ENCODE peak calls at places on chromosome 11, in eight cellular contexts. X is fibroblast of pulmonary artery, Y is cardiac muscle cell, J is cardiac fibroblast, H is right atrium auricular region, M is neural progenitor cell, T is lower lobe of right lung, A is astrocyte of the spinal cord. R is an unnamed sample.

GRCh38 chr11:68525930-68526329 is 65.4 kb downstream of the PPP6R3 start:
- DNase-seq in X (peak), Y (no peak), J (peak), H (no peak), M (no peak), T (no peak), A (peak), R (no peak)

GRCh38 chr11:16820324-16821092 is 82.1 kb downstream of the C11orf58 start:
- DNase-seq in X (peak), Y (peak), J (peak), H (peak), M (peak), T (peak), A (peak), R (peak)

GRCh38 chr11:120239713-120240640 is at the start of gene POU2F3:
- DNase-seq in X (no peak), Y (peak), J (no peak), H (no peak), M (peak), T (peak), A (no peak), R (no peak)

GRCh38 chr11:127859941-127860354 is 727.4 kb downstream of the ETS1 start:
- DNase-seq in X (no peak), Y (no peak), J (peak), H (no peak), M (no peak), T (no peak), A (no peak), R (no peak)

GRCh38 chr11:65435330-65435931 is 12.8 kb downstream of the NEAT1 start:
- DNase-seq in X (peak), Y (no peak), J (no peak), H (peak), M (no peak), T (no peak), A (peak), R (no peak)

GRCh38 chr11:71207563-71207962 is 44.8 kb downstream of the SHANK2 start:
- DNase-seq in X (no peak), Y (no peak), J (no peak), H (no peak), M (no peak), T (peak), A (no peak), R (no peak)

GRCh38 chr11:113540416-113541330 is 65.5 kb upstream of the DRD2 start:
- DNase-seq in X (no peak), Y (no peak), J (no peak), H (no peak), M (peak), T (no peak), A (no peak), R (no peak)

GRCh38 chr11:59783632-59784090 is 26.9 kb downstream of the MRPL16 start:
- DNase-seq in X (no peak), Y (no peak), J (no peak), H (no peak), M (no peak), T (no peak), A (no peak), R (no peak)

GRCh38 chr11:7030836-7031235 is 10.6 kb downstream of the NLRP14 start:
- DNase-seq in X (no peak), Y (no peak), J (no peak), H (no peak), M (no peak), T (no peak), A (no peak), R (no peak)

GRCh38 chr11:109350091-109350490 is 71.9 kb upstream of the C11orf87 start:
- DNase-seq in X (no peak), Y (no peak), J (no peak), H (no peak), M (no peak), T (no peak), A (no peak), R (no peak)

GRCh38 chr11:100890779-100891178 is 203.7 kb downstream of the ARHGAP42 start:
- DNase-seq in X (peak), Y (no peak), J (peak), H (no peak), M (no peak), T (no peak), A (peak), R (no peak)

GRCh38 chr11:64721359-64721699 is 1.7 kb downstream of the NRXN2 start:
- DNase-seq in X (no peak), Y (no peak), J (no peak), H (no peak), M (no peak), T (no peak), A (no peak), R (no peak)

GRCh38 chr11:96199563-96200025 is 143.4 kb downstream of the MAML2 start:
- DNase-seq in X (peak), Y (no peak), J (peak), H (no peak), M (no peak), T (no peak), A (peak), R (no peak)

GRCh38 chr11:68146704-68147474 is 25.7 kb upstream of the CHKA start:
- DNase-seq in X (peak), Y (peak), J (peak), H (no peak), M (no peak), T (peak), A (peak), R (no peak)

DNA sequence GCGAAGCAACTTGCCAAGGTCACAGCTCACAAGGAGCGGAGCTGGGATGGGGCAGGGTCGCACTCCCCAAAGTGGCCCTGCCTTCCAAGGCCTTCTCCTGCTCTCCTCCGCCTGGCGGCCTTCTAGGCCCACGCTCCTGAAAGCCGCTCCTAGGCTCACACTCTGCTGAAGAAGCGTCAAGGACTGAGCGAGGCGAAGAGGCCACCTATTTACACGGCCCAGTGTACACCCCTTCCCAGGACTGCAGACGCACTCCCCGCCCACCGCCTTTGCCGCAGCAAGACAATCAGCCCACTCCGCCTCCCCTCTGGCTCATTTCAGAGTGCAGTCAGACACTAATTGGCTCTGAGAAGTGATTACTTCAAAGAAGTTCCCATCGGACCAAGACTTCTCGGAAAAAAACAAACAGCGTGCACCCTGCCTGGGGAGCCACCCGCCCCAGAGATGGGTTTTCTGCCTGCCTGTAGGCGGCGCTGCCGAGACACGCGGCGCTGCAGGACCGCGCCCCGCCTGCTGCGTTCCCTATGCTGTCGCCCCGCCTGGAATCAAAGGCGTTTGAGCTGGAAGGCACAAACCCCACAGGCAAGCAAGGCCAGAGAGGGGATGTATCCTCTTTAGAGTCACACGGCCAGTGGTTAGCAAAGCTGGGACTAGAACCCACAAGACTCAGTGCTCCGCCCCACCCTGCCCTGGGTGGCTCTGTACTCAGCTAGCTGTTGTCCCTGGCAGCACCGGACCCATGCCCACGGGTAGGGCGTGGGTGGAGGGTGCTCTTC is 414.8 kb downstream of the BUD13 start:
- DNase-seq in X (no peak), Y (peak), J (no peak), H (no peak), M (peak), T (peak), A (no peak), R (no peak)
- TF ChIP-seq CTCF in X (no peak), Y (peak), J (no peak), H (no peak), M (peak), T (peak), A (no peak), R (peak)

GRCh38 chr11:13440100-13440855 is 22.7 kb downstream of the BTBD10 start:
- DNase-seq in X (peak), Y (peak), J (peak), H (no peak), M (no peak), T (no peak), A (peak), R (no peak)
- H3K4me3 ChIP-seq in X (peak), Y (no peak), J (peak), H (peak), M (no peak), T (peak), A (peak), R (no peak)

GRCh38 chr11:131511794-131512193 is 141.4 kb downstream of the NTM start:
- DNase-seq in X (no peak), Y (peak), J (no peak), H (no peak), M (peak), T (no peak), A (no peak), R (no peak)
- TF ChIP-seq CTCF in X (peak), Y (peak), J (no peak), H (peak), M (peak), T (peak), A (peak), R (peak)

DNA sequence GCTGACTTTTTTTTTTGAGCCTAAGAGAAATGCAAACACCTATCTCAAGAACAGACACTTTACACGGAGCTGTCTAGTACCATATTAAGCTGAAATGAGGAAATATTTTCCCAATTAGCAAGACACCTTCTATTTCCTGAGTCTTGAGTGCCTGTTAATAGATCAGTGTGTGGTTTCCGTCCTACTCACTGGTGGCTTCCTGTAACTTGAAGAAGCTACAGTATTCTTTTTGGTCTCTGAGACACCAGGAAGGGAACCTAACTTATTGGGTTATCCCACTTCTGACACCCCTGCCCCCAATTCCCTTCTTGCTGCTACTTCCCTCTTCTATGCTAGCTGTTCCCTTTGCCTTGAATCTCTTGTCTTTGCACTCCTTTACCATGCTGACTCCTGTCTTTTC is 92.7 kb downstream of the FDX1 start:
- DNase-seq in X (no peak), Y (no peak), J (no peak), H (no peak), M (no peak), T (no peak), A (no peak), R (no peak)
- H3K4me3 ChIP-seq in X (no peak), Y (no peak), J (no peak), H (no peak), M (no peak), T (no peak), A (no peak), R (no peak)

DNA sequence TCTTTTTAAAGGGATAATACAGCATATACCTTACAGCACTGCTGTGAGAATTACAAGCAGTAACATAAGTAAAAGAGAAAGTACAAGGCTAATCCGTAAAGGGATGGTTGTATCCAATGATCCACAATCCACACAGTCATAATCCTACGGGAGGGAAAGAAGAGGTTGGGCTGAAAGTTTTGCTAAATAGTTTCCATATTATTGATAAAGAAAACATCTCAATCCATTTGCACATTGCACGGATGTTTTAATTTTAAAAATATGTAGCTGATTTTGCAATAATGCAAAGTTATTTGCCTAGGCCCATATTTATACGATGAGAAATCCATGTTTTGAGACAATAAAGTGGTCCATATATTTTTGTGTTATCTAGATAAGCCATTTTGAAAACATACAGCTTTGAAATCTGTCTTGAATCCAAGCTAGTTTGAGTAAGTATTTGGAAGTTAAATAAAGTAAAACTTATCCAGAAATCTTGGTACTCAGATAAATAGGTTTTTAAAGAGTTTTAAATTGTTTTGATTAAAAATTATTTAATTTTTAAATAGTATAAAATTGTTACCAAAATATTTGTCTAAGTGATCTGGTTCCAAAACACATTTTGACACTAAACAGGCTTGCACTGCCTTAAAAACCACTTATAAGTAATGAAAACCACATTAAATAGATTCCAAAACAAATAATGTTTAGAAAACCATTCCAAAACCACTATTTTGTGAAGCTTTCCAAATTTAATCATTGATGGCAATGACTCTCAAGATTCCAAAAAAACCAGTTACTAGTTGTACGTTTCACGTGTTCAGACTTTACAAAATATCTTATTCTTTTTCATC is 38.2 kb upstream of the PAMR1 start:
- DNase-seq in X (no peak), Y (no peak), J (peak), H (no peak), M (no peak), T (no peak), A (no peak), R (no peak)
- TF ChIP-seq CTCF in X (no peak), Y (no peak), J (no peak), H (no peak), M (no peak), T (no peak), A (no peak), R (no peak)